ENCODE peak calls at places on chromosome X, in ten cellular contexts. F is RWPE1, Y is heart right ventricle, D is endothelial cell, W is tibial artery, K is SK-N-SH, H is suprapubic skin, Z is AG09319, T is ascending aorta, A is astrocyte of the spinal cord. U is an unnamed sample.

GRCh38 chrX:106170318-106170717 is 2.2 kb downstream of the PWWP3B start:
- DNase-seq in F (no peak), Y (no peak), D (no peak), W (no peak), K (peak; percentile 7), H (no peak), Z (no peak), T (no peak), A (peak; percentile 52), U (no peak)

GRCh38 chrX:21745756-21746155 is 12.2 kb downstream of the SMPX start:
- DNase-seq in F (peak; percentile 2), Y (peak; percentile 11), D (peak; percentile 21), W (no peak), K (peak; percentile 15), H (no peak), Z (no peak), T (no peak), A (peak; percentile 29), U (peak; percentile 25)

GRCh38 chrX:132077912-132078311 is 49.9 kb downstream of the FRMD7 start:
- DNase-seq in F (no peak), Y (no peak), D (no peak), W (no peak), K (no peak), H (no peak), Z (no peak), T (no peak), A (no peak), U (no peak)

GRCh38 chrX:130523460-130524394 is 121.9 kb downstream of the RBMX2 start:
- DNase-seq in F (no peak), Y (peak; percentile 16), D (no peak), W (peak; percentile 64), K (peak; percentile 80), H (no peak), Z (no peak), T (no peak), A (peak; percentile 11), U (peak; percentile 14)

GRCh38 chrX:148380614-148381561 is 119.5 kb upstream of the AFF2 start:
- DNase-seq in F (no peak), Y (no peak), D (no peak), W (no peak), K (no peak), H (no peak), Z (no peak), T (no peak), A (no peak), U (no peak)

GRCh38 chrX:53237056-53237455 is 12.0 kb upstream of the KDM5C start:
- DNase-seq in F (no peak), Y (no peak), D (no peak), W (no peak), K (no peak), H (no peak), Z (no peak), T (no peak), A (no peak), U (no peak)

GRCh38 chrX:30521440-30522182 is 56.0 kb downstream of the TASL start:
- DNase-seq in F (peak; percentile 3), Y (no peak), D (no peak), W (no peak), K (no peak), H (no peak), Z (no peak), T (no peak), A (peak; percentile 35), U (no peak)

GRCh38 chrX:153333821-153334653 is at the start of gene ZNF275:
- DNase-seq in F (peak; percentile 80), Y (peak; percentile 75), D (peak; percentile 75), W (peak; percentile 90), K (peak; percentile 94), H (peak; percentile 83), Z (peak; percentile 35), T (peak; percentile 88), A (peak; percentile 68), U (peak; percentile 67)

GRCh38 chrX:103730746-103731508 is 20.2 kb downstream of the TMEM31 start:
- DNase-seq in F (peak; percentile 59), Y (peak; percentile 48), D (no peak), W (no peak), K (no peak), H (no peak), Z (no peak), T (no peak), A (peak; percentile 80), U (no peak)

GRCh38 chrX:70030242-70030823 is 19.4 kb downstream of the AWAT2 start:
- DNase-seq in F (peak; percentile 26), Y (peak; percentile 46), D (peak; percentile 59), W (no peak), K (peak; percentile 52), H (no peak), Z (peak; percentile 7), T (no peak), A (peak; percentile 27), U (peak; percentile 49)

GRCh38 chrX:19990519-19991349 is at the start of gene BCLAF3:
- DNase-seq in F (peak; percentile 88), Y (peak; percentile 86), D (peak; percentile 89), W (peak; percentile 92), K (peak; percentile 95), H (peak; percentile 89), Z (peak; percentile 66), T (peak; percentile 92), A (peak; percentile 85), U (peak; percentile 85)

GRCh38 chrX:153495362-153495751 is 577 bp downstream of the BGN start:
- DNase-seq in F (no peak), Y (no peak), D (no peak), W (peak; percentile 89), K (no peak), H (no peak), Z (no peak), T (peak; percentile 77), A (peak; percentile 27), U (no peak)

GRCh38 chrX:40197071-40197470 is 99.3 kb upstream of the BCOR start:
- DNase-seq in F (no peak), Y (no peak), D (no peak), W (no peak), K (no peak), H (no peak), Z (no peak), T (no peak), A (no peak), U (no peak)

GRCh38 chrX:120512222-120512621 is 43.1 kb upstream of the LAMP2 start:
- DNase-seq in F (no peak), Y (no peak), D (no peak), W (no peak), K (no peak), H (no peak), Z (no peak), T (no peak), A (no peak), U (no peak)

GRCh38 chrX:308821-309520 is 9.6 kb downstream of the GTPBP6 start:
- DNase-seq in F (no peak), Y (no peak), D (no peak), W (peak; percentile 51), K (no peak), H (peak; percentile 38), Z (no peak), T (no peak), A (no peak), U (no peak)

DNA sequence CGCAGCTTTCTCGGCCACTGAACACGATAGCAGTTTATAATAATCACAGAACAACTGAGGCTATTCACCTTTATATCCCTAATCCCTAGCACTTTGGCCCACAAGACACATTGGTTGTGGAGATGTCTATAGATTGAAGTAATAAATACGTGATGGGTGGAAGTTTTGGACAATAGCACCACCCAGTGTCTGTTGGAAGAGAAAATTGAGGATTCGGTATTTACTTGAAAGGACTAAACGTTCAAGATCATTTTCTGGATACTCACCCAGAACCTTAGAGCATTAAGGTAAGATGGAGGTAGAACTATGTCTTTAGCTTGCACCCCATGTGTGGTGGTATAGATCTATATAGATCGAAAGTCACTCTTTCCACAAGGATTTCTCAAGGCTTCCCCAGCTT is 792 bp upstream of the TMSB15A start:
- DNase-seq in F (no peak), Y (no peak), D (no peak), W (no peak), K (peak; percentile 24), H (no peak), Z (no peak), T (no peak), A (peak; percentile 22), U (no peak)
- TF ChIP-seq CTCF in F (no peak), Y (no peak), D (no peak), W (no peak), K (peak; percentile 46), H (no peak), Z (no peak), T (no peak), A (no peak), U (no peak)

DNA sequence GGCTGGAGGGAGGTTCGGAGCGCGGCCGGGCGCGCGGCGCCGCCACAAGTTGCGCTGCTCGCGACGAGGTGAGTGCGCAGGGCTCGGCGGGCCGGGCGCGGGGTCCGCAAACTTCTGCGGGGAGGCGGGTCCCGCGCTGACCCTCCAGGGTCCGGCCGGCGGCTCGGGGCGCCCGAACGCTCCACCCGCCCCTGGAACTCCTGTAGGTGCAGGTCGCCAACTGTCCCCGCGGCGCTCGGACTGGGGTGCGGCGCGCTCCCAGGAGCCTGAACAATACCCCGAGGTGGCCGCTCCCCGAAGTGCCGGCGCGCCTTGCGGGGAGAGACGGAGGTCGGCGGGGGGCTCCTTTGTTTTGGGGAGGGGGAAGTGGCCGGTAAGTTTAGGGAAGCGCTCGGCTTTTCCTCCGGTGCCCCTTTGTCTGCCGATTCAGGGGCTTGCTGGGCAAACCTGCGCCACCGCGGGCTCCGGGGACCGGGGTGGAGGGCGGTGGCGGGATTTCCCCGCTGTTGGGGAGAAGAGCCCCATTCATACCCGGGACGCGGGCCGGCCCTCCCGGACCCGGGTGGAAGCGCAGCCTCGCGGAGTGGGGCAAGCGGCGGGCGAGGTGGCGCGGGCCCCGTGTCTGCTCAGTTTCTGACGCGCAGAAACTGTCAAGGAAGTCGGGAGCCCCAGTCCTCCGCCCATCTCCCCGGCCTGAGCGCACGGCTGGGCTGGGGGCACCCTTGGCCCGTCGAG is 689 bp downstream of the TBL1X start:
- DNase-seq in F (no peak), Y (peak; percentile 6), D (peak; percentile 24), W (peak; percentile 66), K (peak; percentile 50), H (no peak), Z (no peak), T (no peak), A (no peak), U (peak; percentile 25)
- TF ChIP-seq CTCF in F (no peak), Y (no peak), D (no peak), W (no peak), K (no peak), H (no peak), Z (no peak), T (no peak), A (no peak), U (no peak)

GRCh38 chrX:68710870-68711576 is 63.6 kb downstream of the STARD8 start:
- DNase-seq in F (peak; percentile 54), Y (no peak), D (no peak), W (no peak), K (peak; percentile 73), H (no peak), Z (peak; percentile 12), T (no peak), A (peak; percentile 37), U (peak; percentile 65)
- TF ChIP-seq CTCF in F (no peak), Y (no peak), D (no peak), W (peak; percentile 25), K (peak; percentile 68), H (no peak), Z (peak; percentile 59), T (peak; percentile 18), A (peak; percentile 65), U (peak; percentile 73)

DNA sequence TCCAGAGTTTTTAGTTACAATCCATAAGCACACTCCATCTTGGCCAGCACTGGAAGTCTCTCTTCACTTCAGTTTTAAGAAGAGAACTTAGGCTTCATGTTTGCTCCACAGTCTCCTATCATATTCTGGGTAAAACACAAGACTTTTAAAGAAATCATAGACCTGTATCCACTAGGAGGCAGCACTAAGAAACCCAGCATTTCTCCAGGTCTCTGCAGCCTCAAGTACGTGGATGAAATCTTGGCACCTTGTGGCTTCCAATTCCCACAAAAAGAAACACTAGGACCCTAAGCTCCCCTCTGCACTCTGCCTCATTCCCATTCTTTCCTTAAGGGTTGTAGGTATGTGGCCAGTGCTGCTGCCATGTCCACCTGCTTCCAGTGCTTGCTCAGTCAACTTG is 367.3 kb upstream of the CASK start:
- DNase-seq in F (no peak), Y (no peak), D (peak; percentile 2), W (no peak), K (no peak), H (no peak), Z (no peak), T (no peak), A (peak; percentile 0), U (no peak)
- TF ChIP-seq CTCF in F (no peak), Y (no peak), D (peak; percentile 21), W (no peak), K (peak; percentile 41), H (no peak), Z (no peak), T (no peak), A (no peak), U (no peak)

U was measured in WTC11.